ENCODE peak calls at places on chromosomes 4 and X, in ten cellular contexts. O is NCI-H2171 treated with DMSO at 0.1 percent for 48 hours; R is activated CD8-positive, alpha-beta T cell treated with anti-CD3 and anti-CD28 coated beads, Interleukin-2, amount 10 ng/mL, durations not matched to agents 7 days and 5 days; H is BE2C; E is M059J; D is ACHN; J is Jurkat, Clone E6-1; K is natural killer cell; T is HL-60; G is left lung. A is an unnamed sample.

GRCh38 chr4:40559585-40560465 is 69.8 kb downstream of the RBM47 start:
- DNase-seq in D (no peak), R (no peak), G (no peak), O (no peak), J (no peak), K (no peak), H (no peak), T (no peak), E (no peak), A (peak)

GRCh38 chr4:81631958-81632439 is 160.3 kb upstream of the RASGEF1B start:
- DNase-seq in R (no peak), K (no peak), G (no peak), T (peak), D (peak), H (no peak), O (peak), J (no peak), E (peak), A (no peak)

GRCh38 chr4:8844976-8845690 is 26.5 kb downstream of the HMX1 start:
- DNase-seq in R (no peak), D (no peak), T (no peak), K (no peak), E (no peak), O (no peak), H (no peak), G (peak), J (no peak), A (no peak)

GRCh38 chr4:3422808-3423297 is 18.9 kb upstream of the HGFAC start:
- DNase-seq in T (no peak), J (no peak), D (no peak), H (no peak), K (no peak), G (peak), O (no peak), E (no peak), R (no peak), A (no peak)

GRCh38 chr4:180261346-180261745 is 1981.9 kb upstream of the TENM3 start:
- DNase-seq in H (no peak), T (no peak), O (no peak), K (no peak), R (no peak), G (no peak), D (no peak), E (no peak), J (no peak), A (no peak)

GRCh38 chr4:7630559-7631287 is 196.0 kb upstream of the PSAPL1 start:
- DNase-seq in J (no peak), R (no peak), D (peak), E (peak), H (peak), K (no peak), T (no peak), G (no peak), O (peak), A (no peak)

GRCh38 chr4:20592666-20593065 is 107.6 kb upstream of the PACRGL start:
- DNase-seq in D (no peak), K (no peak), J (no peak), T (no peak), O (no peak), R (no peak), H (no peak), E (no peak), G (no peak), A (no peak)

GRCh38 chr4:7831330-7831729 is 108.3 kb downstream of the AFAP1 start:
- DNase-seq in T (no peak), J (peak), G (no peak), O (peak), D (no peak), R (no peak), K (no peak), H (no peak), E (no peak), A (no peak)

GRCh38 chr4:33626242-33626641 is 2618.1 kb downstream of the ARAP2 start:
- DNase-seq in K (no peak), T (no peak), O (no peak), D (no peak), H (no peak), J (no peak), G (no peak), R (no peak), E (no peak), A (no peak)

GRCh38 chr4:17284323-17285175 is 227.3 kb downstream of the QDPR start:
- DNase-seq in E (peak), O (no peak), J (no peak), D (no peak), R (no peak), G (no peak), H (no peak), T (no peak), K (no peak), A (no peak)

GRCh38 chrX:119690921-119691716 is 1.8 kb downstream of the SEPTIN6 start:
- DNase-seq in H (peak), D (no peak), T (peak), E (no peak), K (no peak), O (no peak), G (no peak), R (peak), J (no peak), A (no peak)

GRCh38 chr4:119735136-119735770 is 106.6 kb upstream of the PDE5A start:
- DNase-seq in O (no peak), T (no peak), K (no peak), J (no peak), D (no peak), E (peak), R (no peak), H (no peak), G (no peak), A (no peak)

GRCh38 chr4:152920768-152921167 is 15.4 kb upstream of the FHDC1 start:
- DNase-seq in T (no peak), R (no peak), H (peak), D (peak), J (peak), O (no peak), K (no peak), G (no peak), E (peak), A (no peak)

GRCh38 chrX:111170017-111170416 is 74.0 kb downstream of the PAK3 start:
- DNase-seq in T (no peak), K (no peak), E (no peak), H (no peak), O (no peak), J (no peak), R (no peak), D (no peak), G (no peak), A (peak)

GRCh38 chr4:188196134-188196735 is 57.0 kb downstream of the TRIML1 start:
- DNase-seq in J (no peak), K (no peak), O (no peak), R (no peak), H (no peak), T (no peak), E (no peak), D (no peak), G (no peak), A (no peak)

GRCh38 chr4:8306511-8307021 is 37.0 kb downstream of the HTRA3 start:
- DNase-seq in E (no peak), O (no peak), J (no peak), R (no peak), D (no peak), G (peak), K (no peak), T (no peak), H (peak), A (no peak)

GRCh38 chr4:78311306-78311705 is 240.3 kb upstream of the ANXA3 start:
- DNase-seq in E (no peak), K (no peak), H (no peak), T (no peak), D (peak), R (no peak), J (no peak), O (no peak), G (no peak), A (no peak)

GRCh38 chrX:20267924-20268701 is 1.4 kb upstream of the RPS6KA3 start:
- DNase-seq in K (peak), T (no peak), R (no peak), E (peak), D (no peak), H (no peak), O (peak), G (peak), J (no peak), A (no peak)

GRCh38 chr4:7426525-7427171 is 8.1 kb downstream of the PSAPL1 start:
- DNase-seq in J (no peak), H (no peak), T (no peak), R (no peak), O (no peak), E (no peak), K (peak), G (peak), D (no peak), A (no peak)

GRCh38 chr4:138182838-138183426 is 59.2 kb downstream of the SLC7A11 start:
- DNase-seq in K (no peak), J (peak), G (no peak), E (peak), D (peak), O (peak), T (peak), R (no peak), H (peak), A (peak)

GRCh38 chr4:146932111-146932510 is 13.6 kb downstream of the TTC29 start:
- DNase-seq in J (no peak), O (no peak), G (no peak), K (no peak), D (no peak), T (no peak), E (peak), H (no peak), R (no peak), A (no peak)

GRCh38 chr4:137961051-137961438 is 281.1 kb downstream of the SLC7A11 start:
- DNase-seq in T (no peak), R (no peak), H (no peak), E (peak), O (no peak), D (no peak), G (no peak), J (no peak), K (no peak), A (peak)

GRCh38 chrX:21973321-21974010 is 33.0 kb downstream of the SMS start:
- DNase-seq in O (no peak), T (no peak), G (no peak), E (no peak), D (no peak), J (no peak), H (no peak), R (no peak), K (no peak), A (no peak)

GRCh38 chr4:135319685-135320084 is 1118.1 kb upstream of the PABPC4L start:
- DNase-seq in O (no peak), H (no peak), T (no peak), J (peak), R (no peak), D (no peak), E (peak), K (no peak), G (no peak), A (no peak)